ENCODE peak calls at places on chromosomes 6 and 20, in six cellular contexts. E is cardiac fibroblast, F is foreskin fibroblast, N is NCI-H2171, X is left cardiac atrium, Q is aorta. C is an unnamed sample.
A peak's percentile ranks its signal among the peaks of the same experiment; 100 is the strongest.

GRCh38 chr20:58406422-58407001 is 17.5 kb downstream of the VAPB start:
- DNase-seq in E (no peak), F (no peak), N (no peak), X (no peak), Q (no peak), C (peak; percentile 19)

GRCh38 chr20:1533059-1533458 is 24.4 kb downstream of the SIRPD start:
- DNase-seq in E (no peak), F (no peak), N (no peak), X (no peak), Q (no peak), C (no peak)

GRCh38 chr6:5199203-5200101 is 61.3 kb downstream of the LYRM4 start:
- DNase-seq in E (no peak), F (no peak), N (no peak), X (no peak), Q (no peak), C (no peak)

GRCh38 chr20:48995599-48995998 is 50.5 kb upstream of the CSE1L start:
- DNase-seq in E (no peak), F (no peak), N (no peak), X (no peak), Q (no peak), C (no peak)

GRCh38 chr6:111503660-111504059 is 20.6 kb upstream of the REV3L start:
- DNase-seq in E (peak; percentile 27), F (no peak), N (peak; percentile 40), X (no peak), Q (no peak), C (no peak)

GRCh38 chr20:58102252-58102651 is 126.2 kb downstream of the ANKRD60 start:
- DNase-seq in E (peak; percentile 31), F (peak; percentile 52), N (no peak), X (no peak), Q (no peak), C (no peak)

GRCh38 chr20:35663813-35664543 is 722 bp downstream of the CPNE1 start:
- DNase-seq in E (peak; percentile 28), F (peak; percentile 33), N (peak; percentile 44), X (no peak), Q (no peak), C (peak; percentile 52)

GRCh38 chr6:27091661-27092315 is 155.7 kb upstream of the PRSS16 start:
- DNase-seq in E (peak; percentile 88), F (peak; percentile 90), N (no peak), X (no peak), Q (no peak), C (peak; percentile 96)

GRCh38 chr20:53329781-53330180 is 263.9 kb downstream of the ZNF217 start:
- DNase-seq in E (no peak), F (no peak), N (no peak), X (no peak), Q (no peak), C (no peak)

GRCh38 chr20:46350201-46350985 is 42.1 kb upstream of the CDH22 start:
- DNase-seq in E (peak; percentile 88), F (peak; percentile 94), N (no peak), X (no peak), Q (no peak), C (no peak)

GRCh38 chr20:3339571-3339970 is 67.9 kb downstream of the DNAAF9 start:
- DNase-seq in E (no peak), F (no peak), N (no peak), X (no peak), Q (no peak), C (no peak)

GRCh38 chr6:140285998-140286690 is 911.7 kb upstream of the CITED2 start:
- DNase-seq in E (no peak), F (no peak), N (no peak), X (no peak), Q (no peak), C (no peak)

GRCh38 chr6:2663123-2663522 is 87.6 kb downstream of the MYLK4 start:
- DNase-seq in E (no peak), F (no peak), N (no peak), X (no peak), Q (no peak), C (no peak)

GRCh38 chr6:17501442-17501841 is 98.7 kb upstream of the FAM8A1 start:
- DNase-seq in E (no peak), F (no peak), N (no peak), X (no peak), Q (no peak), C (no peak)

GRCh38 chr6:170022827-170023619 is 267.9 kb downstream of the DLL1 start:
- DNase-seq in E (no peak), F (no peak), N (no peak), X (no peak), Q (peak; percentile 75), C (no peak)

GRCh38 chr6:89566011-89566775 is 72.4 kb downstream of the LYRM2 start:
- DNase-seq in E (no peak), F (no peak), N (peak; percentile 12), X (no peak), Q (no peak), C (no peak)

GRCh38 chr20:25247100-25247665 is 702 bp upstream of the PYGB start:
- DNase-seq in E (peak; percentile 72), F (peak; percentile 88), N (peak; percentile 52), X (peak; percentile 81), Q (peak; percentile 90), C (peak; percentile 84)

GRCh38 chr6:75178757-75179156 is 27.1 kb downstream of the COL12A1 start:
- DNase-seq in E (peak; percentile 18), F (no peak), N (no peak), X (no peak), Q (no peak), C (no peak)

GRCh38 chr6:89321571-89321970 is 6.5 kb upstream of the GABRR2 start:
- DNase-seq in E (peak; percentile 15), F (no peak), N (no peak), X (no peak), Q (no peak), C (no peak)

GRCh38 chr20:64142546-64142945 is 21.7 kb upstream of the MYT1 start:
- DNase-seq in E (no peak), F (peak; percentile 30), N (no peak), X (no peak), Q (peak; percentile 24), C (no peak)

GRCh38 chr20:36645998-36646397 is at the start of gene SLA2:
- DNase-seq in E (no peak), F (no peak), N (no peak), X (peak; percentile 26), Q (peak; percentile 63), C (no peak)

GRCh38 chr6:131182991-131183425 is 47.7 kb downstream of the AKAP7 start:
- DNase-seq in E (peak; percentile 65), F (peak; percentile 65), N (no peak), X (no peak), Q (no peak), C (peak; percentile 32)

GRCh38 chr6:65295812-65296211 is 411.2 kb downstream of the EYS start:
- DNase-seq in E (no peak), F (no peak), N (no peak), X (no peak), Q (no peak), C (no peak)

GRCh38 chr6:167898673-167899311 is 72.1 kb downstream of the AFDN start:
- DNase-seq in E (peak; percentile 74), F (peak; percentile 52), N (peak; percentile 13), X (no peak), Q (no peak), C (peak; percentile 75)

GRCh38 chr20:50389808-50390684 is 120.1 kb upstream of the PTPN1 start:
- DNase-seq in E (no peak), F (no peak), N (no peak), X (no peak), Q (no peak), C (no peak)

GRCh38 chr6:68640506-68640875 is 5.4 kb downstream of the ADGRB3 start:
- DNase-seq in E (no peak), F (no peak), N (no peak), X (no peak), Q (no peak), C (no peak)

GRCh38 chr20:52190437-52191131 is 995 bp downstream of the ZFP64 start:
- DNase-seq in E (peak; percentile 28), F (peak; percentile 61), N (no peak), X (peak; percentile 36), Q (no peak), C (peak; percentile 63)

GRCh38 chr6:45328523-45328922 is 393 bp downstream of the RUNX2 start:
- DNase-seq in E (no peak), F (no peak), N (no peak), X (no peak), Q (no peak), C (no peak)

GRCh38 chr6:26624557-26624956 is 27.8 kb downstream of the ABT1 start:
- DNase-seq in E (no peak), F (no peak), N (no peak), X (no peak), Q (no peak), C (no peak)

GRCh38 chr6:108114861-108115597 is 40.5 kb upstream of the OSTM1 start:
- DNase-seq in E (peak; percentile 81), F (peak; percentile 67), N (no peak), X (peak; percentile 80), Q (peak; percentile 88), C (no peak)

GRCh38 chr20:51980277-51980676 is 178.0 kb upstream of the SALL4 start:
- DNase-seq in E (no peak), F (no peak), N (no peak), X (no peak), Q (no peak), C (no peak)

GRCh38 chr6:87152528-87152950 is 2.8 kb upstream of the ZNF292 start:
- DNase-seq in E (peak; percentile 12), F (no peak), N (no peak), X (no peak), Q (no peak), C (no peak)

GRCh38 chr6:52994789-52995078 is 350 bp downstream of the GSTA4 start:
- DNase-seq in E (peak; percentile 24), F (peak; percentile 46), N (peak; percentile 30), X (peak; percentile 47), Q (peak; percentile 79), C (peak; percentile 45)

GRCh38 chr6:15555101-15556038 is 107.5 kb downstream of the DTNBP1 start:
- DNase-seq in E (no peak), F (no peak), N (no peak), X (no peak), Q (no peak), C (no peak)

C was measured in RKO.